ENCODE peak calls at places on chromosomes 2 and 18, in four cellular contexts. W is amniotic stem cell, I is GM03348, B is Daoy. X is an unnamed sample.
A peak's percentile ranks its signal among the peaks of the same experiment; 100 is the strongest.

GRCh38 chr18:24534737-24535136 is 74.3 kb downstream of the HRH4 start:
- DNase-seq in B (no peak), W (no peak), I (no peak), X (no peak)

GRCh38 chr2:231016576-231017249 is 20.6 kb upstream of the C2orf72 start:
- DNase-seq in B (no peak), I (no peak), W (no peak), X (no peak)

GRCh38 chr2:147378403-147378802 is 466.4 kb upstream of the ACVR2A start:
- DNase-seq in W (no peak), I (no peak), B (no peak), X (no peak)

GRCh38 chr2:1741851-1742250 is 2.5 kb downstream of the PXDN start:
- DNase-seq in B (no peak), W (no peak), I (no peak), X (no peak)

GRCh38 chr18:67104700-67105284 is 411.7 kb downstream of the DSEL start:
- DNase-seq in I (peak; percentile 59), B (peak; percentile 5), W (peak; percentile 58), X (no peak)

GRCh38 chr2:143071185-143071876 is 57.9 kb upstream of the ARHGAP15 start:
- DNase-seq in I (no peak), W (no peak), B (no peak), X (no peak)

GRCh38 chr2:190547914-190548313 is 13.4 kb upstream of the NEMP2 start:
- DNase-seq in W (no peak), I (no peak), B (no peak), X (no peak)

GRCh38 chr2:189504238-189504637 is 63.0 kb downstream of the WDR75 start:
- DNase-seq in W (no peak), B (no peak), I (no peak), X (no peak)

GRCh38 chr2:115122701-115123100 is 680.3 kb downstream of the DPP10 start:
- DNase-seq in I (no peak), W (no peak), B (no peak), X (no peak)

GRCh38 chr2:208556954-208557601 is 150.5 kb downstream of the PTH2R start:
- DNase-seq in B (no peak), W (no peak), I (no peak), X (no peak)

GRCh38 chr2:121202541-121203310 is 82.3 kb downstream of the TFCP2L1 start:
- DNase-seq in I (no peak), B (peak; percentile 42), W (no peak), X (no peak)

GRCh38 chr2:156306821-156307220 is 25.7 kb downstream of the NR4A2 start:
- DNase-seq in W (no peak), I (no peak), B (no peak), X (no peak)

GRCh38 chr2:143489135-143489534 is 359.9 kb downstream of the ARHGAP15 start:
- DNase-seq in B (peak; percentile 57), W (peak; percentile 48), I (peak; percentile 65), X (no peak)

GRCh38 chr18:62810682-62811081 is 95.3 kb downstream of the PHLPP1 start:
- DNase-seq in I (no peak), B (no peak), W (no peak), X (no peak)

GRCh38 chr2:16890081-16890480 is 224.4 kb upstream of the CYRIA start:
- DNase-seq in W (no peak), I (no peak), B (no peak), X (no peak)

GRCh38 chr2:26598336-26599006 is 42.7 kb downstream of the CIB4 start:
- DNase-seq in I (no peak), W (no peak), B (no peak), X (no peak)

GRCh38 chr2:98623657-98624056 is 15.3 kb downstream of the UNC50 start:
- DNase-seq in I (no peak), B (no peak), W (no peak), X (no peak)